ENCODE peak calls at places on chromosomes 7 and 10, in nine cellular contexts. M, B, Y, E, P, C, A, F and G are unnamed samples.

GRCh38 chr7:108455833-108456677 is at the start of gene NRCAM:
- DNase-seq in A (no peak), C (peak; percentile 68), P (no peak), F (no peak), E (peak; percentile 94), M (peak; percentile 60), Y (peak; percentile 44), B (no peak), G (peak; percentile 96)

GRCh38 chr7:2635810-2636701 is 4.3 kb downstream of the TTYH3 start:
- DNase-seq in F (peak; percentile 59), C (no peak), B (no peak), A (peak; percentile 84), P (no peak), M (no peak), E (no peak), Y (no peak), G (no peak)

GRCh38 chr7:80681272-80681885 is 42.9 kb downstream of the CD36 start:
- DNase-seq in P (no peak), Y (no peak), M (no peak), E (no peak), F (no peak), B (no peak), A (no peak), C (peak; percentile 23), G (peak; percentile 40)

GRCh38 chr7:16991551-16991950 is 109.8 kb upstream of the AGR3 start:
- DNase-seq in P (no peak), A (no peak), B (no peak), Y (no peak), F (no peak), M (no peak), C (no peak), E (no peak), G (no peak)

GRCh38 chr7:26686448-26686981 is 177.9 kb downstream of the SKAP2 start:
- DNase-seq in C (peak; percentile 72), Y (no peak), P (no peak), M (peak; percentile 11), A (peak; percentile 66), F (no peak), B (no peak), E (peak; percentile 66), G (peak; percentile 72)

GRCh38 chr10:8473205-8473604 is 418.7 kb downstream of the GATA3 start:
- DNase-seq in A (no peak), Y (no peak), F (no peak), P (no peak), B (no peak), E (no peak), C (peak; percentile 26), M (no peak), G (no peak)

GRCh38 chr10:30784896-30785605 is 155.5 kb upstream of the LYZL2 start:
- DNase-seq in C (peak; percentile 82), A (peak; percentile 94), Y (peak; percentile 68), P (no peak), F (peak; percentile 89), M (no peak), E (peak; percentile 96), B (peak; percentile 60), G (no peak)

GRCh38 chr7:826230-826905 is 5.9 kb upstream of the SUN1 start:
- DNase-seq in B (no peak), F (no peak), C (no peak), M (no peak), A (peak; percentile 64), P (no peak), E (no peak), Y (no peak), G (no peak)

GRCh38 chr10:95475003-95475383 is 86.2 kb downstream of the SORBS1 start:
- DNase-seq in B (no peak), A (no peak), Y (no peak), E (no peak), C (no peak), F (no peak), P (no peak), M (no peak), G (no peak)

GRCh38 chr10:95474228-95475002 is 86.8 kb downstream of the SORBS1 start:
- DNase-seq in B (no peak), F (peak; percentile 45), A (no peak), C (peak; percentile 65), E (no peak), Y (no peak), P (no peak), M (no peak), G (peak; percentile 68)

GRCh38 chr10:95476482-95477174 is 84.5 kb downstream of the SORBS1 start:
- DNase-seq in Y (no peak), B (no peak), A (no peak), E (no peak), P (no peak), C (no peak), M (no peak), F (no peak), G (no peak)

GRCh38 chr10:95477175-95477520 is 84.0 kb downstream of the SORBS1 start:
- DNase-seq in C (no peak), E (no peak), A (no peak), B (no peak), F (no peak), P (no peak), Y (no peak), M (no peak), G (no peak)

DNA sequence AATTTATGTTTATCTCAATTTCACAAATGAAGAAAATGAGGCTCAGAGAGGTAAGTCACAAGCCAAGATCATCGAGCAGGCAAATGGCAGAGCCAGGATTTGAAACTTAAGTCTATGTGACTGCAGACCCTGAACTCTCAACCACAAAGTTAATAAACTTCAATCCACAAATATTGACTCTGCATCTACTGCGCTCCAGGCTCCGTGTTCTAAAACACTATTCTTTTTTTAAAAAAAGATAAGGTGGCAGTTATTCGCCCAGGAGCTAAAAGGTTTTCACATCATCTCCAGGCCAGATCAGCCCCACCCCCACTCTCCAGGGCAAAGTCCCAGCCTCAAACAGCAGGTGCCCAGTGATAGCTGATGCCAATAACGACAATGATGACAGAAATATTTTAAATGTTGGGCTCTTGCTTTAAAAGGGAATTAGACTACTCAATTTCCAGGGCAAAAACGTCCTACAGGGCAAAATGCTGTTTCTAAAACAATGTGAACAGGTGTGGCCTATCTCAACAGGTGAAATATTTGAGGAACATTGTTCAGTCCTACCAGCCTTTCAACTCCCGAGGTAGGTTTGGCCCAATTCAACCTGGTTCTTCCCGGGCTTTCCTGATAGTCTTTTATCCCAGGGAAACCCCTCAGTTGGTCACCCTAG is 85.2 kb downstream of the SORBS1 start:
- DNase-seq in E (no peak), P (no peak), Y (peak; percentile 90), M (no peak), A (no peak), C (no peak), B (no peak), F (no peak), G (peak; percentile 87)
- H3K4me1 ChIP-seq in E (peaks cover 18% of the 10 kb centered on the region), P (peaks cover 83% of the 10 kb centered on the region), Y (peaks cover 86% of the 10 kb centered on the region), M (peaks cover 11% of the 10 kb centered on the region), A (no peaks in the 10 kb centered on the region), C (no peaks in the 10 kb centered on the region), B (peaks cover 79% of the 10 kb centered on the region), F (peaks cover 72% of the 10 kb centered on the region), G (peaks cover 93% of the 10 kb centered on the region)

GRCh38 chr10:33270971-33271370 is 63.5 kb downstream of the NRP1 start:
- DNase-seq in F (no peak), B (no peak), M (no peak), A (no peak), P (no peak), Y (no peak), E (no peak), C (no peak), G (no peak)

GRCh38 chr10:33271969-33272583 is 62.4 kb downstream of the NRP1 start:
- DNase-seq in P (no peak), B (no peak), C (peak; percentile 36), E (no peak), M (no peak), F (no peak), A (no peak), Y (no peak), G (no peak)

GRCh38 chr10:33276282-33276923 is 58.1 kb downstream of the NRP1 start:
- DNase-seq in Y (no peak), E (no peak), A (no peak), P (no peak), M (no peak), C (no peak), F (no peak), B (no peak), G (no peak)

GRCh38 chr10:33274096-33274785 is 60.2 kb downstream of the NRP1 start:
- DNase-seq in F (no peak), Y (no peak), E (no peak), C (peak; percentile 88), B (no peak), P (no peak), M (no peak), A (no peak), G (no peak)

DNA sequence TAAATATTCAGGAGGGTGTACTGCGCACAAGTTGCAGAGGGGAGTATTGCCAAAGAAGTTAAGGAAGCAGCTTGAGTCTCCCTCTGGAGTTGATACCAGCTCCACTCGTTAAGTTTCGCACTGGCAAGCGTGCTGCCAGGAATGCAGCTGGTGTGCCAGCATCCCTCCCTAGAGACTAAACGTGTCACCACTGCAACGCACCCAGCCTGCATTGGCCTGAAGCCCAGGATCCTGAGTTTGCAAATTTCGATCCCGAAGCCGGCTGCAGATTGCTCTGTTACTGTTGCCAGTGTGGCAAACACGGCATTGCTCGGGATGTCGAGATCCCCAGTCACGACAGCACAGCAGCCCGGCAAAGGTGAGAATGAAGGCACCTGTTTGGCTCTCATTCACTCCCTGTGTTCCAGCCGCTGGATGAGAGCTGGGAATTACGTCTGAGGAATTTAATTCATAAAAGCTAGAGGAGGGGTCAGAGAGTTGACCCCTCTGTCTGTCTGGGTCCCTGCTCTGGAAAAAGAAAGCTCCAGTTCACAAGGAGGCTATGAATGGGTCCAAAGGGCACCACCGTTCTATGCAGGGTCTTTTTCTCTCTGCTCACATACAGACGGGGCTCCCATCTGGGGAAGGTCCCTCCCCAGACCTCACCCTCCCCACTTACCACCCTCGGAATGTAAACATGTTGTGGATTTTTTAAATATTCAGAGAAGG is 61.0 kb downstream of the NRP1 start:
- DNase-seq in F (peak; percentile 87), Y (peak; percentile 94), M (no peak), C (peak; percentile 96), B (peak; percentile 65), E (peak; percentile 33), P (no peak), A (peak; percentile 94), G (no peak)
- TF ChIP-seq CTCF in F (peak; percentile 7), Y (no peak), M (no peak), C (peak; percentile 25), B (no peak), E (no peak), P (no peak), A (no peak), G (no peak)

GRCh38 chr10:561721-562120 is 127.7 kb downstream of the DIP2C start:
- DNase-seq in Y (no peak), P (no peak), B (no peak), A (no peak), M (no peak), F (no peak), C (no peak), E (no peak), G (no peak)
- H3K4me1 ChIP-seq in Y (peaks cover 9% of the 10 kb centered on the region), P (peaks cover 10% of the 10 kb centered on the region), B (peaks cover 11% of the 10 kb centered on the region), A (no peaks in the 10 kb centered on the region), M (no peaks in the 10 kb centered on the region), F (peaks cover 3% of the 10 kb centered on the region), C (no peaks in the 10 kb centered on the region), E (peaks cover 11% of the 10 kb centered on the region), G (peaks cover 28% of the 10 kb centered on the region)

GRCh38 chr10:89310092-89310886 is 8.4 kb downstream of the IFIT2 start:
- DNase-seq in M (no peak), A (no peak), E (no peak), F (no peak), Y (no peak), P (no peak), C (no peak), B (no peak), G (no peak)

GRCh38 chr10:89312973-89313372 is 11.1 kb downstream of the IFIT2 start:
- DNase-seq in B (no peak), E (no peak), C (no peak), P (no peak), Y (no peak), A (no peak), M (no peak), F (no peak), G (no peak)

GRCh38 chr10:89309646-89310045 is 7.8 kb downstream of the IFIT2 start:
- DNase-seq in F (no peak), P (no peak), M (no peak), C (no peak), Y (no peak), E (no peak), A (no peak), B (no peak), G (no peak)

GRCh38 chr10:89314676-89315075 is 12.8 kb downstream of the IFIT2 start:
- DNase-seq in C (no peak), F (no peak), P (no peak), E (no peak), B (no peak), Y (no peak), A (no peak), M (no peak), G (no peak)
- TF ChIP-seq CTCF in C (no peak), F (no peak), P (no peak), E (no peak), B (no peak), Y (no peak), A (no peak), M (no peak), G (no peak)